ENCODE peak calls at places on chromosomes 5 and 9, in eight cellular contexts. U is GM03348, S is tibial nerve, P is activated T-cell treated with anti-CD3 and anti-CD28 coated beads for 48 hours, X is spleen, J is tibial artery, H is Calu3, T is HT1080. L is an unnamed sample.

GRCh38 chr5:132489871-132490483 is 596 bp downstream of the IRF1 start:
- DNase-seq in U (peak), S (no peak), P (no peak), X (peak), J (peak), H (no peak), T (no peak), L (no peak)

GRCh38 chr5:172849636-172850453 is 15.8 kb downstream of the ERGIC1 start:
- DNase-seq in U (no peak), S (no peak), P (no peak), X (peak), J (no peak), H (peak), T (no peak), L (no peak)

GRCh38 chr5:31251032-31251431 is 57.5 kb downstream of the CDH6 start:
- DNase-seq in U (no peak), S (no peak), P (no peak), X (no peak), J (no peak), H (no peak), T (peak), L (no peak)

GRCh38 chr5:40474250-40474649 is 205.5 kb upstream of the PTGER4 start:
- DNase-seq in U (no peak), S (no peak), P (no peak), X (no peak), J (no peak), H (no peak), T (no peak), L (no peak)

GRCh38 chr5:102312586-102312985 is 16.5 kb upstream of the SLCO4C1 start:
- DNase-seq in U (peak), S (no peak), P (no peak), X (no peak), J (no peak), H (no peak), T (peak), L (no peak)

GRCh38 chr5:35239476-35239875 is 9.2 kb upstream of the PRLR start:
- DNase-seq in U (no peak), S (no peak), P (no peak), X (no peak), J (no peak), H (no peak), T (no peak), L (no peak)

GRCh38 chr9:4366649-4367330 is 66.9 kb upstream of the GLIS3 start:
- DNase-seq in U (peak), S (peak), P (peak), X (no peak), J (no peak), H (peak), T (peak), L (no peak)

GRCh38 chr5:129243058-129243457 is 148.5 kb downstream of the ISOC1 start:
- DNase-seq in U (peak), S (no peak), P (no peak), X (no peak), J (no peak), H (no peak), T (no peak), L (no peak)

GRCh38 chr5:134436523-134437339 is 25.1 kb upstream of the CDKN2AIPNL start:
- DNase-seq in U (peak), S (peak), P (peak), X (peak), J (peak), H (peak), T (peak), L (no peak)

GRCh38 chr5:58025825-58026224 is 434.1 kb downstream of the PLK2 start:
- DNase-seq in U (no peak), S (no peak), P (no peak), X (no peak), J (no peak), H (no peak), T (no peak), L (no peak)